ENCODE peak calls at places on chromosomes 11 and 22, in five cellular contexts. One of them, this sample, is unnamed.
A peak's percentile ranks its signal among the peaks of the same experiment; 100 is the strongest.

GRCh38 chr11:17102447-17102846 is 25.0 kb upstream of the RPS13 start:
- DNase-seq in NT2/D1: no peak
- DNase-seq in uterus: no peak
- DNase-seq in PC-9: no peak
- DNase-seq in pancreas: no peak
- DNase-seq in this sample: no peak

GRCh38 chr11:67628710-67629385 is 889 bp downstream of the NUDT8 start:
- DNase-seq in NT2/D1: no peak
- DNase-seq in uterus: no peak
- DNase-seq in PC-9: no peak
- DNase-seq in pancreas: peak; percentile 79
- DNase-seq in this sample: no peak

GRCh38 chr11:122668562-122669090 is 13.1 kb downstream of the UBASH3B start:
- DNase-seq in NT2/D1: no peak
- DNase-seq in uterus: no peak
- DNase-seq in PC-9: peak; percentile 94
- DNase-seq in pancreas: no peak
- DNase-seq in this sample: no peak

GRCh38 chr22:33648478-33648877 is 271.8 kb downstream of the LARGE1 start:
- DNase-seq in NT2/D1: no peak
- DNase-seq in uterus: no peak
- DNase-seq in PC-9: no peak
- DNase-seq in pancreas: no peak
- DNase-seq in this sample: no peak

GRCh38 chr11:64382586-64382985 is 23.6 kb downstream of the RPS6KA4 start:
- DNase-seq in NT2/D1: no peak
- DNase-seq in uterus: no peak
- DNase-seq in PC-9: no peak
- DNase-seq in pancreas: no peak
- DNase-seq in this sample: no peak

GRCh38 chr22:50529416-50530279 is at the start of gene TYMP:
- DNase-seq in NT2/D1: no peak
- DNase-seq in uterus: peak; percentile 51
- DNase-seq in PC-9: no peak
- DNase-seq in pancreas: peak; percentile 88
- DNase-seq in this sample: peak; percentile 90

GRCh38 chr11:57779275-57779674 is 17.7 kb downstream of the CTNND1 start:
- DNase-seq in NT2/D1: peak; percentile 81
- DNase-seq in uterus: no peak
- DNase-seq in PC-9: peak; percentile 88
- DNase-seq in pancreas: no peak
- DNase-seq in this sample: no peak

GRCh38 chr11:109606256-109606655 is 184.3 kb downstream of the C11orf87 start:
- DNase-seq in NT2/D1: no peak
- DNase-seq in uterus: no peak
- DNase-seq in PC-9: no peak
- DNase-seq in pancreas: no peak
- DNase-seq in this sample: no peak

GRCh38 chr11:133020321-133020720 is 512.0 kb downstream of the OPCML start:
- DNase-seq in NT2/D1: no peak
- DNase-seq in uterus: no peak
- DNase-seq in PC-9: no peak
- DNase-seq in pancreas: no peak
- DNase-seq in this sample: no peak
- H3K4me1 ChIP-seq in NT2/D1: no peaks in the 10 kb centered on the region
- H3K4me1 ChIP-seq in uterus: no peaks in the 10 kb centered on the region
- H3K4me1 ChIP-seq in PC-9: no peaks in the 10 kb centered on the region
- H3K4me1 ChIP-seq in pancreas: no peaks in the 10 kb centered on the region
- H3K4me1 ChIP-seq in this sample: no peaks in the 10 kb centered on the region

GRCh38 chr11:102926517-102926916 is 29.0 kb downstream of the MMP13 start:
- DNase-seq in NT2/D1: no peak
- DNase-seq in uterus: no peak
- DNase-seq in PC-9: no peak
- DNase-seq in pancreas: no peak
- DNase-seq in this sample: peak; percentile 10

GRCh38 chr11:102926946-102927623 is 28.4 kb downstream of the MMP13 start:
- DNase-seq in NT2/D1: no peak
- DNase-seq in uterus: no peak
- DNase-seq in PC-9: no peak
- DNase-seq in pancreas: no peak
- DNase-seq in this sample: no peak

GRCh38 chr11:102929966-102930365 is 25.6 kb downstream of the MMP13 start:
- DNase-seq in NT2/D1: no peak
- DNase-seq in uterus: no peak
- DNase-seq in PC-9: no peak
- DNase-seq in pancreas: no peak
- DNase-seq in this sample: no peak

GRCh38 chr11:102927624-102927990 is 27.9 kb downstream of the MMP13 start:
- DNase-seq in NT2/D1: no peak
- DNase-seq in uterus: no peak
- DNase-seq in PC-9: no peak
- DNase-seq in pancreas: no peak
- DNase-seq in this sample: no peak

DNA sequence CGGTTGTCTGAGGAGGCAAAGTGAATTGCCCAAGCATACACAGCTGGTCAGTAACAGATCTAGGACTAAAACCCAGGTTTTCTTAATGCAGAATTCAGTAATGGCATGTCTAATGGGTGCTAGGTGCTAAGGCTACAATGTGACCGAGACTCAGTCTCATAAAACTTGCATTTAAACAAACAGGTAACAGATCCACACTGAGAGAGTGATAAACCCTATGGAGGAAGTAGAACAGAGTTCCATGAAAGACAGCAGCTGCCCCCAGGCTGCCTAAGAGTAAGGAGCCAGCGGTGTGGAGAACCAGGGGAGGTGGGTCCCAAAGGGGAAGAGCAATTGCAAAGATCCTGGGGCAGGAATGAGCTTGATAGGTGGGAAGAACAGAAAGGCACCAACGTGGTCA is 27.3 kb downstream of the MMP13 start:
- DNase-seq in NT2/D1: no peak
- DNase-seq in uterus: no peak
- DNase-seq in PC-9: no peak
- DNase-seq in pancreas: no peak
- DNase-seq in this sample: no peak
- H3K4me1 ChIP-seq in NT2/D1: peaks cover 3% of the 10 kb centered on the region
- H3K4me1 ChIP-seq in uterus: no peaks in the 10 kb centered on the region
- H3K4me1 ChIP-seq in PC-9: no peaks in the 10 kb centered on the region
- H3K4me1 ChIP-seq in pancreas: no peaks in the 10 kb centered on the region
- H3K4me1 ChIP-seq in this sample: peaks cover 58% of the 10 kb centered on the region

DNA sequence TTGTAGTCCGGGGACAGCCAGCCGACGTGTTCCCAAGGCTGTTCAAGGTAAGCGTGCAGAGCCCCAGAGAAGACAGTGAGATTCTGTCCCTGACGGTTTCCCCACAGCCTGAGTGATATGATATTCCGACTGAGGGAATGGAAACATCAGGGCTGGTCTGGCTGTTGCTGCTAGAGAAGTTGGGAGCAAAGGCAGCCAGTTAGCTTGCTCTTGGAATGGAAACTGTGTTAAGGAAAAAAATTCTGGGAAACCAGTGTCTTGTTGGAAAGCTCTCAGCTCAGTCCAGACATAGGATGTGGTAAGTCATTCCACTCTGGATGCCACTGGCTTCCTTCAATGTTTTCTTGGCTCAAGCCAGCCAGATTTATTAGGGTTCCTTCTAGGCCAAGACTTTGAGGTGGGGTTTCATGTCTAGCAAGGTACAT is 8.8 kb downstream of the CRY2 start:
- DNase-seq in NT2/D1: no peak
- DNase-seq in uterus: peak; percentile 47
- DNase-seq in PC-9: no peak
- DNase-seq in pancreas: no peak
- DNase-seq in this sample: no peak
- H3K4me1 ChIP-seq in NT2/D1: peaks cover 42% of the 10 kb centered on the region
- H3K4me1 ChIP-seq in uterus: peaks cover 44% of the 10 kb centered on the region
- H3K4me1 ChIP-seq in PC-9: no peaks in the 10 kb centered on the region
- H3K4me1 ChIP-seq in pancreas: peaks cover 51% of the 10 kb centered on the region
- H3K4me1 ChIP-seq in this sample: peaks cover 77% of the 10 kb centered on the region

DNA sequence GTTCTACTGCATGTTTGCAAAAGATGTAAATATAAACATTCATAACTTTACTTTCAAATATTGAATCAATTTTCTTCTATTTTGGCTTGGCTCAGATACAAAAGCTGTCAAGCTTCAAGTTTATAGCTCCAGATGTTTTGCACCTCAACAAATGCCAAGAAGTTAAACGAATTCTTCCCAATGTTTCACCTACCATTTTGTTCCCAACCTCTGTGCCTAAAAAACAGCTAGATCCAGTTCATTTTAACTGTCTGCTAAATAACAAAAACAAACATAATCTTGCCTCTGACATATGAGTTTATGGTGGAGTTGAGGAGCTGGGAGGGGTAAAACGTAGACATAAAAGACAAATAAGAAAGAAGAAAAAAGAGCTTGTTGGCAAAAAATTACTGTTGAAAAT is 76.4 kb downstream of the RAB30 start:
- DNase-seq in NT2/D1: no peak
- DNase-seq in uterus: no peak
- DNase-seq in PC-9: no peak
- DNase-seq in pancreas: no peak
- DNase-seq in this sample: no peak
- H3K4me1 ChIP-seq in NT2/D1: peaks cover 3% of the 10 kb centered on the region
- H3K4me1 ChIP-seq in uterus: peaks cover 8% of the 10 kb centered on the region
- H3K4me1 ChIP-seq in PC-9: no peaks in the 10 kb centered on the region
- H3K4me1 ChIP-seq in pancreas: no peaks in the 10 kb centered on the region
- H3K4me1 ChIP-seq in this sample: peaks cover 48% of the 10 kb centered on the region